ENCODE peak calls at places on chromosomes 6 and 20, in six cellular contexts. R, Y, Q, E, G and O are unnamed samples.

GRCh38 chr20:18496740-18497592 is at the start of gene RBBP9:
- DNase-seq in R (peak; percentile 91), Y (peak; percentile 70), Q (peak; percentile 34), E (peak; percentile 81), G (peak; percentile 65), O (peak; percentile 95)

GRCh38 chr6:149127212-149127611 is 190.3 kb upstream of the TAB2 start:
- DNase-seq in R (no peak), Y (peak; percentile 9), Q (no peak), E (peak; percentile 63), G (no peak), O (no peak)

GRCh38 chr6:145814501-145815350 is at the start of gene FBXO30:
- DNase-seq in R (peak; percentile 90), Y (peak; percentile 66), Q (peak; percentile 63), E (peak; percentile 85), G (peak; percentile 88), O (peak; percentile 97)

GRCh38 chr6:52663120-52663934 is 7.6 kb upstream of the TMEM14A start:
- DNase-seq in R (peak; percentile 35), Y (peak; percentile 77), Q (peak; percentile 48), E (peak; percentile 89), G (peak; percentile 78), O (peak; percentile 63)

GRCh38 chr6:36104836-36105235 is 25.5 kb upstream of the MAPK13 start:
- DNase-seq in R (no peak), Y (no peak), Q (no peak), E (no peak), G (no peak), O (peak; percentile 48)

GRCh38 chr6:119145111-119145510 is 66.6 kb upstream of the FAM184A start:
- DNase-seq in R (no peak), Y (no peak), Q (no peak), E (no peak), G (no peak), O (no peak)

GRCh38 chr20:36112112-36112511 is 42.4 kb upstream of the EPB41L1 start:
- DNase-seq in R (no peak), Y (no peak), Q (no peak), E (no peak), G (no peak), O (no peak)

GRCh38 chr6:112203577-112204349 is 50.6 kb downstream of the LAMA4 start:
- DNase-seq in R (no peak), Y (peak; percentile 41), Q (no peak), E (peak; percentile 97), G (no peak), O (peak; percentile 39)

GRCh38 chr20:475463-476357 is 13.4 kb upstream of the TBC1D20 start:
- DNase-seq in R (no peak), Y (no peak), Q (no peak), E (no peak), G (no peak), O (peak; percentile 26)

GRCh38 chr6:111683126-111683525 is 77.4 kb upstream of the TRAF3IP2 start:
- DNase-seq in R (peak; percentile 46), Y (no peak), Q (no peak), E (peak; percentile 19), G (no peak), O (peak; percentile 24)

GRCh38 chr6:21871831-21872230 is 278.3 kb downstream of the SOX4 start:
- DNase-seq in R (no peak), Y (no peak), Q (no peak), E (no peak), G (no peak), O (no peak)

GRCh38 chr20:23243791-23244190 is 106.8 kb upstream of the NXT1 start:
- DNase-seq in R (no peak), Y (no peak), Q (no peak), E (no peak), G (no peak), O (no peak)

GRCh38 chr6:117494283-117494682 is 11.8 kb downstream of the DCBLD1 start:
- DNase-seq in R (no peak), Y (no peak), Q (no peak), E (peak; percentile 53), G (no peak), O (no peak)

GRCh38 chr6:96186516-96187195 is 170.9 kb downstream of the FUT9 start:
- DNase-seq in R (no peak), Y (no peak), Q (no peak), E (no peak), G (no peak), O (no peak)

GRCh38 chr6:157763129-157763893 is 59.7 kb upstream of the SNX9 start:
- DNase-seq in R (peak; percentile 58), Y (peak; percentile 69), Q (no peak), E (peak; percentile 77), G (no peak), O (peak; percentile 24)

GRCh38 chr6:37481793-37482192 is 17.9 kb downstream of the CCDC167 start:
- DNase-seq in R (no peak), Y (no peak), Q (no peak), E (no peak), G (no peak), O (no peak)

GRCh38 chr6:114096553-114097172 is 125.7 kb upstream of the HDAC2 start:
- DNase-seq in R (no peak), Y (peak; percentile 10), Q (no peak), E (peak; percentile 68), G (no peak), O (peak; percentile 42)

GRCh38 chr20:22339091-22339881 is 245.1 kb downstream of the FOXA2 start:
- DNase-seq in R (no peak), Y (peak; percentile 80), Q (no peak), E (peak; percentile 85), G (no peak), O (peak; percentile 54)

GRCh38 chr6:137531376-137532092 is 37.3 kb upstream of the OLIG3 start:
- DNase-seq in R (no peak), Y (no peak), Q (no peak), E (no peak), G (no peak), O (no peak)

GRCh38 chr6:133184798-133185380 is 56.3 kb upstream of the EYA4 start:
- DNase-seq in R (no peak), Y (no peak), Q (no peak), E (peak; percentile 60), G (no peak), O (no peak)

GRCh38 chr6:125511809-125512341 is 210.1 kb upstream of the HDDC2 start:
- DNase-seq in R (no peak), Y (peak; percentile 85), Q (no peak), E (peak; percentile 69), G (no peak), O (peak; percentile 12)